ENCODE peak calls at places on chromosome 13, in nine cellular contexts. Q, V, I, E, D, O, N, C and G are unnamed samples. For H3K4me1, the result is how much of the 10 kb centered on the place peaks cover.

GRCh38 chr13:43170497-43170896 is 147.1 kb downstream of the DNAJC15 start:
- DNase-seq in Q (no peak), V (no peak), I (no peak), E (no peak), D (no peak), O (no peak), N (no peak), C (no peak), G (no peak)

GRCh38 chr13:73230714-73231113 is 171.9 kb downstream of the KLF5 start:
- DNase-seq in Q (no peak), V (no peak), I (no peak), E (no peak), D (no peak), O (no peak), N (no peak), C (no peak), G (no peak)

GRCh38 chr13:50220938-50221337 is 205.7 kb downstream of the KCNRG start:
- DNase-seq in Q (no peak), V (no peak), I (no peak), E (no peak), D (no peak), O (no peak), N (no peak), C (no peak), G (no peak)

GRCh38 chr13:74556002-74556551 is 421.9 kb upstream of the KLF12 start:
- DNase-seq in Q (no peak), V (no peak), I (no peak), E (no peak), D (no peak), O (no peak), N (peak), C (no peak), G (no peak)

GRCh38 chr13:75764251-75764650 is 128.1 kb downstream of the LMO7 start:
- DNase-seq in Q (peak), V (no peak), I (peak), E (no peak), D (no peak), O (no peak), N (peak), C (no peak), G (no peak)

GRCh38 chr13:54367639-54368271 is 1339.1 kb downstream of the OLFM4 start:
- DNase-seq in Q (peak), V (no peak), I (peak), E (no peak), D (no peak), O (no peak), N (no peak), C (no peak), G (no peak)

GRCh38 chr13:60679928-60680693 is 283.1 kb downstream of the TDRD3 start:
- DNase-seq in Q (no peak), V (peak), I (no peak), E (no peak), D (no peak), O (no peak), N (no peak), C (no peak), G (no peak)

GRCh38 chr13:110528371-110528770 is 33.2 kb downstream of the RAB20 start:
- DNase-seq in Q (no peak), V (no peak), I (no peak), E (no peak), D (peak), O (no peak), N (no peak), C (no peak), G (no peak)

GRCh38 chr13:97254809-97255208 is 32.7 kb downstream of the MBNL2 start:
- DNase-seq in Q (no peak), V (no peak), I (no peak), E (no peak), D (no peak), O (no peak), N (no peak), C (no peak), G (no peak)

GRCh38 chr13:20130652-20131051 is 30.2 kb downstream of the GJA3 start:
- DNase-seq in Q (no peak), V (no peak), I (no peak), E (no peak), D (no peak), O (no peak), N (no peak), C (no peak), G (no peak)

GRCh38 chr13:104011505-104012270 is 945.5 kb upstream of the SLC10A2 start:
- DNase-seq in Q (no peak), V (no peak), I (peak), E (no peak), D (no peak), O (no peak), N (peak), C (peak), G (no peak)

GRCh38 chr13:108200781-108201398 is 14.4 kb downstream of the LIG4 start:
- DNase-seq in Q (no peak), V (no peak), I (no peak), E (no peak), D (no peak), O (no peak), N (no peak), C (no peak), G (no peak)

GRCh38 chr13:104327217-104327616 is 1261.0 kb upstream of the SLC10A2 start:
- DNase-seq in Q (no peak), V (no peak), I (no peak), E (no peak), D (no peak), O (no peak), N (no peak), C (no peak), G (no peak)

GRCh38 chr13:112145221-112146072 is 78.5 kb downstream of the SOX1 start:
- DNase-seq in Q (no peak), V (no peak), I (no peak), E (no peak), D (no peak), O (no peak), N (no peak), C (no peak), G (no peak)

GRCh38 chr13:46165485-46166220 is 16.3 kb downstream of the LCP1 start:
- DNase-seq in Q (no peak), V (no peak), I (no peak), E (no peak), D (no peak), O (no peak), N (no peak), C (no peak), G (no peak)

GRCh38 chr13:47000166-47000565 is 103.3 kb upstream of the HTR2A start:
- DNase-seq in Q (no peak), V (no peak), I (no peak), E (no peak), D (no peak), O (no peak), N (no peak), C (no peak), G (no peak)

GRCh38 chr13:19055611-19056010 is 126.0 kb downstream of the TUBA3C start:
- DNase-seq in Q (no peak), V (no peak), I (no peak), E (no peak), D (no peak), O (no peak), N (no peak), C (no peak), G (no peak)

GRCh38 chr13:99129050-99129449 is 71.6 kb upstream of the UBAC2 start:
- DNase-seq in Q (no peak), V (no peak), I (no peak), E (no peak), D (no peak), O (no peak), N (no peak), C (no peak), G (no peak)

GRCh38 chr13:94860981-94861407 is 148.6 kb upstream of the SOX21 start:
- DNase-seq in Q (no peak), V (peak), I (no peak), E (no peak), D (no peak), O (no peak), N (no peak), C (no peak), G (no peak)

GRCh38 chr13:93116809-93117208 is 109.8 kb upstream of the GPC6 start:
- DNase-seq in Q (peak), V (peak), I (no peak), E (no peak), D (peak), O (no peak), N (peak), C (no peak), G (no peak)

GRCh38 chr13:44197791-44198770 is 175.5 kb upstream of the SERP2 start:
- DNase-seq in Q (no peak), V (no peak), I (no peak), E (no peak), D (no peak), O (no peak), N (no peak), C (no peak), G (no peak)

GRCh38 chr13:23087884-23088283 is 92.9 kb upstream of the SGCG start:
- DNase-seq in Q (peak), V (peak), I (peak), E (no peak), D (peak), O (no peak), N (peak), C (no peak), G (no peak)

GRCh38 chr13:36346222-36347083 is at the start of gene SPART:
- DNase-seq in Q (peak), V (peak), I (peak), E (peak), D (peak), O (peak), N (peak), C (peak), G (peak)

GRCh38 chr13:54744747-54745146 is 1716.1 kb downstream of the OLFM4 start:
- DNase-seq in Q (no peak), V (no peak), I (no peak), E (no peak), D (no peak), O (no peak), N (no peak), C (no peak), G (no peak)

GRCh38 chr13:102825921-102826706 is 19.7 kb upstream of the ERCC5 start:
- DNase-seq in Q (no peak), V (peak), I (no peak), E (no peak), D (no peak), O (no peak), N (no peak), C (no peak), G (no peak)

GRCh38 chr13:54004026-54004699 is 975.5 kb downstream of the OLFM4 start:
- DNase-seq in Q (no peak), V (no peak), I (no peak), E (no peak), D (no peak), O (no peak), N (no peak), C (no peak), G (no peak)

GRCh38 chr13:35566340-35566739 is 89.9 kb upstream of the MAB21L1 start:
- DNase-seq in Q (no peak), V (no peak), I (no peak), E (no peak), D (no peak), O (no peak), N (no peak), C (no peak), G (no peak)

GRCh38 chr13:96104516-96104915 is 14.6 kb downstream of the HS6ST3 start:
- DNase-seq in Q (no peak), V (no peak), I (no peak), E (no peak), D (no peak), O (no peak), N (peak), C (no peak), G (no peak)

GRCh38 chr13:49395416-49396277 is 48.2 kb downstream of the CAB39L start:
- DNase-seq in Q (no peak), V (no peak), I (peak), E (no peak), D (no peak), O (no peak), N (no peak), C (peak), G (no peak)

GRCh38 chr13:71587193-71587592 is 279.8 kb downstream of the DACH1 start:
- DNase-seq in Q (no peak), V (no peak), I (no peak), E (no peak), D (no peak), O (no peak), N (no peak), C (no peak), G (no peak)

GRCh38 chr13:64912141-64912540 is 2318.0 kb downstream of the PCDH9 start:
- DNase-seq in Q (no peak), V (peak), I (no peak), E (no peak), D (no peak), O (no peak), N (no peak), C (no peak), G (no peak)

GRCh38 chr13:60286707-60287106 is 110.3 kb upstream of the TDRD3 start:
- DNase-seq in Q (no peak), V (no peak), I (no peak), E (no peak), D (no peak), O (no peak), N (no peak), C (no peak), G (no peak)

GRCh38 chr13:21037656-21038055 is 23.7 kb downstream of the LATS2 start:
- DNase-seq in Q (no peak), V (no peak), I (no peak), E (no peak), D (no peak), O (no peak), N (no peak), C (no peak), G (no peak)

GRCh38 chr13:75792526-75793187 is 156.5 kb downstream of the LMO7 start:
- DNase-seq in Q (peak), V (no peak), I (peak), E (no peak), D (peak), O (no peak), N (no peak), C (no peak), G (no peak)

GRCh38 chr13:75492389-75492788 is 10.4 kb upstream of the TBC1D4 start:
- DNase-seq in Q (no peak), V (no peak), I (no peak), E (no peak), D (no peak), O (no peak), N (no peak), C (no peak), G (no peak)

GRCh38 chr13:35881360-35881759 is 249.8 kb downstream of the DCLK1 start:
- DNase-seq in Q (no peak), V (peak), I (no peak), E (no peak), D (no peak), O (no peak), N (no peak), C (peak), G (no peak)

GRCh38 chr13:44412341-44412935 is 38.8 kb downstream of the SERP2 start:
- DNase-seq in Q (no peak), V (no peak), I (no peak), E (no peak), D (no peak), O (no peak), N (no peak), C (no peak), G (no peak)

GRCh38 chr13:79810671-79811070 is 329.7 kb downstream of the NDFIP2 start:
- DNase-seq in Q (no peak), V (no peak), I (no peak), E (no peak), D (no peak), O (no peak), N (no peak), C (no peak), G (no peak)
- H3K4me1 ChIP-seq in Q (under half), V (under half), I (under half), E (under half), D (under half), O (under half), N (under half), C (under half), G (under half)

GRCh38 chr13:39875583-39875982 is 220.1 kb downstream of the COG6 start:
- DNase-seq in Q (no peak), V (no peak), I (no peak), E (peak), D (no peak), O (no peak), N (no peak), C (no peak), G (no peak)
- H3K4me1 ChIP-seq in Q (under half), V (under half), I (under half), E (under half), D (under half), O (under half), N (under half), C (under half), G (under half)

GRCh38 chr13:29587645-29588044 is 7.8 kb downstream of the SLC7A1 start:
- DNase-seq in Q (no peak), V (no peak), I (no peak), E (no peak), D (no peak), O (no peak), N (no peak), C (no peak), G (no peak)
- H3K4me1 ChIP-seq in Q (under half), V (under half), I (under half), E (under half), D (under half), O (under half), N (under half), C (under half), G (half or more)

DNA sequence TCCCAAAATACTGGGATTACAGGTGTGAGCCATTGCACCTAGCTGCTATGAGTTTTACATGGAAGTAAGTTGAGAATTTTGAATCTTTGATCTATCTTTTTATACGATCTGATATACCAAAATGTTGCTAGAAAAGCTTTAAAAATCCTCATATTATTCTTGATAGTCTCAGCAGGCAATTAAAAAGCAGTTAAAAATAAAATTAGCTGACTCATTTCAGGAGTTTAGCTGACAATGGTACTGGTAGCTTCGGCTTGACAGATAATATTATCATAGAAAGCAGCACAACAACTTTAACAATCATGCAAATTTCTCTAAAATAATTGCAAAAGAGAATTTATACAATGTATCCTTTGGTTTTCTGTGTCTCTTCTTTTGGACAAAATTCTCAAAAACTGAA is 9.6 kb upstream of the FOXO1 start:
- DNase-seq in Q (no peak), V (no peak), I (no peak), E (no peak), D (no peak), O (no peak), N (no peak), C (no peak), G (no peak)
- H3K4me1 ChIP-seq in Q (under half), V (under half), I (under half), E (under half), D (under half), O (under half), N (under half), C (under half), G (under half)

GRCh38 chr13:109330941-109331340 is 455.4 kb downstream of the IRS2 start:
- DNase-seq in Q (no peak), V (no peak), I (no peak), E (no peak), D (no peak), O (no peak), N (no peak), C (no peak), G (no peak)

GRCh38 chr13:109330123-109330522 is 456.3 kb downstream of the IRS2 start:
- DNase-seq in Q (no peak), V (no peak), I (no peak), E (no peak), D (no peak), O (no peak), N (no peak), C (no peak), G (no peak)

GRCh38 chr13:109331898-109332297 is 454.5 kb downstream of the IRS2 start:
- DNase-seq in Q (peak), V (peak), I (no peak), E (no peak), D (peak), O (no peak), N (peak), C (no peak), G (no peak)

GRCh38 chr13:109333893-109334651 is 452.3 kb downstream of the IRS2 start:
- DNase-seq in Q (no peak), V (no peak), I (no peak), E (no peak), D (no peak), O (no peak), N (peak), C (no peak), G (no peak)

GRCh38 chr13:109332501-109333499 is 453.6 kb downstream of the IRS2 start:
- DNase-seq in Q (peak), V (no peak), I (no peak), E (no peak), D (no peak), O (no peak), N (no peak), C (no peak), G (no peak)
- H3K4me1 ChIP-seq in Q (under half), V (under half), I (under half), E (under half), D (under half), O (under half), N (under half), C (under half), G (under half)

GRCh38 chr13:113962975-113963374 is 10.9 kb downstream of the C13orf46 start:
- DNase-seq in Q (no peak), V (no peak), I (peak), E (peak), D (no peak), O (no peak), N (peak), C (no peak), G (peak)
- H3K4me1 ChIP-seq in Q (under half), V (under half), I (under half), E (under half), D (under half), O (under half), N (under half), C (under half), G (under half)